ENCODE peak calls at places on chromosome 22, in nine cellular contexts. P, A, Q, S, B, W, G, L and O are unnamed samples.

GRCh38 chr22:25068701-25069100 is 116.2 kb downstream of the KIAA1671 start:
- DNase-seq in A (no peak), G (no peak), Q (peak; percentile 27), L (no peak), P (no peak), B (no peak), S (no peak), W (no peak), O (peak; percentile 60)

GRCh38 chr22:48600681-48601080 is 1227.0 kb downstream of the BRD1 start:
- DNase-seq in L (no peak), B (no peak), S (no peak), P (no peak), W (no peak), Q (no peak), A (no peak), G (no peak), O (no peak)

GRCh38 chr22:38255697-38256096 is 17.1 kb downstream of the TMEM184B start:
- DNase-seq in L (no peak), A (no peak), G (no peak), P (no peak), B (no peak), S (no peak), Q (no peak), W (no peak), O (no peak)

GRCh38 chr22:35361001-35361551 is 19.8 kb upstream of the HMOX1 start:
- DNase-seq in W (no peak), Q (no peak), G (no peak), A (no peak), P (no peak), L (no peak), S (no peak), B (no peak), O (no peak)

GRCh38 chr22:43113516-43114251 is 3.1 kb downstream of the BIK start:
- DNase-seq in A (no peak), Q (no peak), L (no peak), G (no peak), W (no peak), P (no peak), B (no peak), S (no peak), O (no peak)

GRCh38 chr22:31569126-31569525 is 72.8 kb downstream of the SFI1 start:
- DNase-seq in Q (no peak), B (no peak), A (no peak), L (no peak), W (no peak), G (no peak), S (no peak), P (no peak), O (no peak)

GRCh38 chr22:48786679-48786996 is 1041.0 kb downstream of the BRD1 start:
- DNase-seq in B (no peak), A (no peak), Q (no peak), W (no peak), S (no peak), L (no peak), G (no peak), P (no peak), O (no peak)

GRCh38 chr22:36577019-36577418 is 48.1 kb upstream of the EIF3D start:
- DNase-seq in G (no peak), L (no peak), P (no peak), B (no peak), Q (no peak), W (peak; percentile 16), A (peak; percentile 96), S (no peak), O (no peak)

GRCh38 chr22:42902875-42903510 is 45.9 kb upstream of the ARFGAP3 start:
- DNase-seq in W (no peak), S (no peak), P (no peak), L (no peak), B (no peak), G (no peak), A (peak; percentile 25), Q (no peak), O (no peak)

GRCh38 chr22:45107671-45108070 is 56.1 kb upstream of the NUP50 start:
- DNase-seq in Q (no peak), G (no peak), W (no peak), S (no peak), L (no peak), A (no peak), P (no peak), B (no peak), O (no peak)

GRCh38 chr22:44831885-44832284 is 79.5 kb downstream of the ARHGAP8 start:
- DNase-seq in A (no peak), P (no peak), G (no peak), Q (no peak), L (no peak), W (no peak), S (no peak), B (no peak), O (no peak)